ENCODE peak calls at places on chromosomes 12 and 14, in four cellular contexts. One of them, this sample, is unnamed.

GRCh38 chr12:6614513-6615177 is 7.5 kb upstream of the CHD4 start:
- DNase-seq in A549: peak; percentile 54
- DNase-seq in GM03348: no peak
- DNase-seq in stimulated activated CD8-positive, alpha-beta memory T cell treated with anti-CD3 and anti-CD28 coated beads, Interleukin-4, amount 100 ng/mL, for 24 hours: no peak
- DNase-seq in this sample: no peak

GRCh38 chr12:69044887-69045286 is 111.9 kb upstream of the CPM start:
- DNase-seq in stimulated activated CD8-positive, alpha-beta memory T cell treated with anti-CD3 and anti-CD28 coated beads, Interleukin-4, amount 100 ng/mL, for 24 hours: no peak
- DNase-seq in A549: no peak
- DNase-seq in GM03348: no peak
- DNase-seq in this sample: no peak

GRCh38 chr14:94367347-94367746 is 21.1 kb downstream of the SERPINA1 start:
- DNase-seq in stimulated activated CD8-positive, alpha-beta memory T cell treated with anti-CD3 and anti-CD28 coated beads, Interleukin-4, amount 100 ng/mL, for 24 hours: no peak
- DNase-seq in GM03348: no peak
- DNase-seq in A549: no peak
- DNase-seq in this sample: no peak

GRCh38 chr12:75865315-75865714 is 166.3 kb downstream of the PHLDA1 start:
- DNase-seq in stimulated activated CD8-positive, alpha-beta memory T cell treated with anti-CD3 and anti-CD28 coated beads, Interleukin-4, amount 100 ng/mL, for 24 hours: no peak
- DNase-seq in GM03348: no peak
- DNase-seq in A549: no peak
- DNase-seq in this sample: no peak

GRCh38 chr14:104595116-104595675 is 9.4 kb downstream of the TMEM179 start:
- DNase-seq in A549: no peak
- DNase-seq in GM03348: no peak
- DNase-seq in stimulated activated CD8-positive, alpha-beta memory T cell treated with anti-CD3 and anti-CD28 coated beads, Interleukin-4, amount 100 ng/mL, for 24 hours: no peak
- DNase-seq in this sample: no peak

GRCh38 chr14:95183532-95184412 is 26.4 kb upstream of the DICER1 start:
- DNase-seq in GM03348: no peak
- DNase-seq in stimulated activated CD8-positive, alpha-beta memory T cell treated with anti-CD3 and anti-CD28 coated beads, Interleukin-4, amount 100 ng/mL, for 24 hours: no peak
- DNase-seq in A549: no peak
- DNase-seq in this sample: peak; percentile 50

GRCh38 chr12:92472198-92472597 is 230.6 kb upstream of the PLEKHG7 start:
- DNase-seq in GM03348: no peak
- DNase-seq in A549: no peak
- DNase-seq in stimulated activated CD8-positive, alpha-beta memory T cell treated with anti-CD3 and anti-CD28 coated beads, Interleukin-4, amount 100 ng/mL, for 24 hours: no peak
- DNase-seq in this sample: no peak

GRCh38 chr14:55265197-55265596 is 6.0 kb upstream of the FBXO34 start:
- DNase-seq in A549: peak; percentile 41
- DNase-seq in GM03348: no peak
- DNase-seq in stimulated activated CD8-positive, alpha-beta memory T cell treated with anti-CD3 and anti-CD28 coated beads, Interleukin-4, amount 100 ng/mL, for 24 hours: no peak
- DNase-seq in this sample: no peak

GRCh38 chr12:77625441-77625840 is 205.3 kb upstream of the NAV3 start:
- DNase-seq in GM03348: peak; percentile 80
- DNase-seq in A549: no peak
- DNase-seq in stimulated activated CD8-positive, alpha-beta memory T cell treated with anti-CD3 and anti-CD28 coated beads, Interleukin-4, amount 100 ng/mL, for 24 hours: no peak
- DNase-seq in this sample: peak; percentile 59

GRCh38 chr14:76695263-76695920 is 65.9 kb upstream of the VASH1 start:
- DNase-seq in GM03348: no peak
- DNase-seq in A549: no peak
- DNase-seq in stimulated activated CD8-positive, alpha-beta memory T cell treated with anti-CD3 and anti-CD28 coated beads, Interleukin-4, amount 100 ng/mL, for 24 hours: no peak
- DNase-seq in this sample: no peak

GRCh38 chr12:105623337-105623736 is 292.8 kb downstream of the C12orf75 start:
- DNase-seq in A549: no peak
- DNase-seq in stimulated activated CD8-positive, alpha-beta memory T cell treated with anti-CD3 and anti-CD28 coated beads, Interleukin-4, amount 100 ng/mL, for 24 hours: no peak
- DNase-seq in GM03348: no peak
- DNase-seq in this sample: no peak

GRCh38 chr12:121791671-121792496 is 1.6 kb downstream of the RHOF start:
- DNase-seq in GM03348: no peak
- DNase-seq in A549: peak; percentile 85
- DNase-seq in stimulated activated CD8-positive, alpha-beta memory T cell treated with anti-CD3 and anti-CD28 coated beads, Interleukin-4, amount 100 ng/mL, for 24 hours: no peak
- DNase-seq in this sample: no peak

GRCh38 chr12:5497329-5498058 is 65.6 kb downstream of the NTF3 start:
- DNase-seq in stimulated activated CD8-positive, alpha-beta memory T cell treated with anti-CD3 and anti-CD28 coated beads, Interleukin-4, amount 100 ng/mL, for 24 hours: no peak
- DNase-seq in GM03348: peak; percentile 32
- DNase-seq in A549: no peak
- DNase-seq in this sample: no peak

GRCh38 chr14:104594310-104595046 is 10.1 kb downstream of the TMEM179 start:
- DNase-seq in A549: no peak
- DNase-seq in GM03348: no peak
- DNase-seq in stimulated activated CD8-positive, alpha-beta memory T cell treated with anti-CD3 and anti-CD28 coated beads, Interleukin-4, amount 100 ng/mL, for 24 hours: no peak
- DNase-seq in this sample: no peak